ENCODE peak calls at places on chromosome 3, in six cellular contexts. U is astrocyte, G is mammary epithelial cell, F is IMR-90, I is HCT116, Y is GM23338. K is an unnamed sample. For H3K4me1, the result is how much of the 10 kb centered on the place peaks cover.

GRCh38 chr3:22450785-22451400 is 699.9 kb upstream of the ZNF385D start:
- DNase-seq in F (no peak), Y (no peak), U (peak), G (no peak), I (no peak), K (no peak)

GRCh38 chr3:153614563-153614962 is 452.5 kb downstream of the RAP2B start:
- DNase-seq in F (peak), G (peak), Y (no peak), U (peak), I (peak), K (no peak)

GRCh38 chr3:69997486-69998307 is 1.8 kb upstream of the SAMMSON start:
- DNase-seq in I (no peak), Y (no peak), G (no peak), F (no peak), U (no peak), K (no peak)

GRCh38 chr3:162597221-162597620 is 1100.6 kb downstream of the OTOL1 start:
- DNase-seq in F (no peak), U (no peak), Y (no peak), I (no peak), G (no peak), K (no peak)

GRCh38 chr3:132879651-132880050 is 157.4 kb upstream of the NPHP3 start:
- DNase-seq in F (no peak), U (no peak), G (peak), Y (peak), I (no peak), K (no peak)

GRCh38 chr3:78204977-78205376 is 1165.1 kb downstream of the ROBO2 start:
- DNase-seq in F (peak), Y (peak), I (no peak), G (no peak), U (peak), K (no peak)

GRCh38 chr3:152471814-152472605 is 203.3 kb downstream of the MBNL1 start:
- DNase-seq in F (peak), U (peak), G (no peak), I (peak), Y (peak), K (peak)

GRCh38 chr3:106281231-106281630 is 412.4 kb upstream of the CBLB start:
- DNase-seq in F (peak), Y (no peak), G (no peak), I (no peak), U (peak), K (no peak)

GRCh38 chr3:178352300-178353021 is 183.8 kb upstream of the KCNMB2 start:
- DNase-seq in G (peak), U (peak), I (no peak), F (peak), Y (peak), K (no peak)

GRCh38 chr3:14768881-14769280 is 49.9 kb upstream of the FGD5 start:
- DNase-seq in Y (no peak), G (no peak), U (no peak), I (no peak), F (no peak), K (no peak)

GRCh38 chr3:57731311-57731710 is 24.8 kb upstream of the SLMAP start:
- DNase-seq in I (no peak), Y (no peak), U (peak), F (peak), G (no peak), K (no peak)

GRCh38 chr3:85304360-85304964 is 345.7 kb downstream of the CADM2 start:
- DNase-seq in G (peak), I (no peak), U (peak), Y (peak), F (no peak), K (no peak)

GRCh38 chr3:182238141-182238540 is 526.4 kb downstream of the SOX2 start:
- DNase-seq in U (peak), G (no peak), Y (peak), I (no peak), F (no peak), K (no peak)

GRCh38 chr3:195911946-195912270 is 3.6 kb upstream of the TNK2 start:
- DNase-seq in F (no peak), I (no peak), U (no peak), G (peak), Y (no peak), K (no peak)

GRCh38 chr3:189040934-189041333 is 130.8 kb upstream of the TPRG1 start:
- DNase-seq in G (no peak), U (no peak), Y (no peak), F (no peak), I (no peak), K (no peak)

GRCh38 chr3:134663646-134664456 is 13.0 kb upstream of the KY start:
- DNase-seq in U (peak), Y (no peak), G (no peak), I (no peak), F (peak), K (no peak)

GRCh38 chr3:69200384-69201068 is 78.1 kb upstream of the LMOD3 start:
- DNase-seq in U (peak), Y (peak), I (no peak), G (peak), F (peak), K (no peak)

GRCh38 chr3:128323206-128324081 is 143.2 kb downstream of the DNAJB8 start:
- DNase-seq in Y (no peak), F (no peak), I (no peak), G (no peak), U (no peak), K (no peak)

GRCh38 chr3:97864-98263 is 98.7 kb upstream of the CHL1 start:
- DNase-seq in G (no peak), Y (no peak), F (no peak), U (no peak), I (no peak), K (no peak)

DNA sequence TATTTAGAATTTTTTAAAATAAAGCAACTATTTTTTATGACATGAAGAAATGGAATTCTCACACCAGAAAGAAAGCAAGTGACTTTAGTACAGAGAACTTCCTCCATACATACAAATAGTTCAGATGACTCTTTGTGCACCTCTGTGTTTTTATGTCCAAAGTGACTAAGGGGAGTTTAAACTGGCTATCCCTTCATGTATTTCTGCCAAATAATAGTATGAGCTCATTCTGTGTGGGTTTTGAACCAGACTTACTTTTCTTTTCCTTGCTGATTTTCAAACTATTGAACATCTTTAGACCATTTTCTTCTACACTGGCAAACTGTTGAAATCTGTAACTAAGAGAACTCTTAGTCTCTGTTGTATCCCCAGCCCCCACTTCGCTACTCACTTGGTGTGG is 196.3 kb downstream of the EPHA3 start:
- DNase-seq in I (no peak), F (peak), U (peak), Y (no peak), G (no peak), K (no peak)
- H2AFZ ChIP-seq in I (no peak), F (no peak), U (no peak), Y (peak), G (no peak), K (no peak)

DNA sequence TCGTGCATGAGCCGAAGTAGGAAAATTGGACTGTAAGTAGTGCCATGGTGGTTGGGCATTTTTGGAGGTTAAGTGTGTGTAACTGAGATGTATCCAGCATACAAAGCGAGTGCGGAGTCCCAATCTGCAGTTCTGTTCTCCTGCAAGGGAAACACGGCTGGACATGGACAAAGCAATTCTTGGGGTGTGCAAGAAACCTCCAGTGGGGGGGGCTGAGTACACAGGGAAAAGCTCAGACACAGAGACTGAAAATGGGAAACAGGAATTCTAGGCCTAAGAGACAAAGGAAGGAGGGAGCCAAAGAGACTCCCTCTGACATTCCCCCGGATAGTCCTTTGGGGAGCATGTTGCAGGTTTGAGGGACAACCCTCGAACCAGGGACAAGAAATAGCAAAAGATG is 83.2 kb upstream of the PLSCR4 start:
- DNase-seq in G (peak), Y (peak), F (peak), U (no peak), I (no peak), K (no peak)
- TF ChIP-seq CTCF in G (peak), Y (peak), F (peak), U (no peak), I (no peak), K (no peak)

GRCh38 chr3:187839422-187839821 is 94.2 kb upstream of the BCL6 start:
- DNase-seq in G (peak), I (no peak), U (no peak), Y (no peak), F (no peak), K (no peak)
- H3K4me1 ChIP-seq in G (under half), I (under half), U (under half), Y (under half), F (under half), K (under half)

GRCh38 chr3:29335921-29336320 is 55.0 kb downstream of the RBMS3 start:
- DNase-seq in Y (no peak), U (no peak), G (no peak), I (no peak), F (no peak), K (no peak)

GRCh38 chr3:29333520-29333919 is 52.6 kb downstream of the RBMS3 start:
- DNase-seq in U (no peak), I (no peak), F (peak), Y (no peak), G (no peak), K (no peak)

GRCh38 chr3:29334652-29335189 is 53.9 kb downstream of the RBMS3 start:
- DNase-seq in I (no peak), G (no peak), F (no peak), Y (no peak), U (peak), K (no peak)

GRCh38 chr3:29337565-29337964 is 56.7 kb downstream of the RBMS3 start:
- DNase-seq in I (no peak), F (no peak), Y (no peak), U (no peak), G (no peak), K (no peak)

GRCh38 chr3:29335438-29335837 is 54.6 kb downstream of the RBMS3 start:
- DNase-seq in Y (peak), I (peak), F (peak), U (peak), G (peak), K (no peak)
- H2AFZ ChIP-seq in Y (no peak), I (peak), F (peak), U (no peak), G (peak), K (no peak)